ENCODE peak calls at places on chromosome 16, in nine cellular contexts. One of them, this sample, is unnamed.
A peak's percentile ranks its signal among the peaks of the same experiment; 100 is the strongest.

GRCh38 chr16:64428463-64428862 is 693.4 kb downstream of the CDH11 start:
- DNase-seq in choroid plexus epithelial cell: peak; percentile 92
- DNase-seq in PC-3: peak; percentile 75
- DNase-seq in dorsolateral prefrontal cortex: no peak
- DNase-seq in lung: no peak
- DNase-seq in fibroblast of mammary gland: peak; percentile 80
- DNase-seq in IMR-90: peak; percentile 81
- DNase-seq in OCI-LY7: peak; percentile 42
- DNase-seq in lower leg skin: no peak
- DNase-seq in this sample: no peak

GRCh38 chr16:7420843-7421242 is 88.2 kb downstream of the RBFOX1 start:
- DNase-seq in choroid plexus epithelial cell: no peak
- DNase-seq in IMR-90: no peak
- DNase-seq in dorsolateral prefrontal cortex: no peak
- DNase-seq in lung: no peak
- DNase-seq in PC-3: no peak
- DNase-seq in OCI-LY7: no peak
- DNase-seq in fibroblast of mammary gland: no peak
- DNase-seq in lower leg skin: no peak
- DNase-seq in this sample: no peak

GRCh38 chr16:60151987-60152386 is 1417.9 kb upstream of the GOT2 start:
- DNase-seq in lung: no peak
- DNase-seq in fibroblast of mammary gland: no peak
- DNase-seq in choroid plexus epithelial cell: no peak
- DNase-seq in IMR-90: no peak
- DNase-seq in dorsolateral prefrontal cortex: no peak
- DNase-seq in lower leg skin: no peak
- DNase-seq in PC-3: peak; percentile 6
- DNase-seq in OCI-LY7: no peak
- DNase-seq in this sample: no peak

GRCh38 chr16:2500937-2501750 is 12.6 kb upstream of the ATP6V0C start:
- DNase-seq in lung: peak; percentile 83
- DNase-seq in dorsolateral prefrontal cortex: peak; percentile 84
- DNase-seq in IMR-90: peak; percentile 69
- DNase-seq in choroid plexus epithelial cell: peak; percentile 88
- DNase-seq in OCI-LY7: peak; percentile 83
- DNase-seq in PC-3: peak; percentile 59
- DNase-seq in lower leg skin: peak; percentile 97
- DNase-seq in fibroblast of mammary gland: peak; percentile 67
- DNase-seq in this sample: peak; percentile 95

GRCh38 chr16:22229881-22230280 is 23.8 kb downstream of the EEF2K start:
- DNase-seq in lung: no peak
- DNase-seq in PC-3: no peak
- DNase-seq in IMR-90: no peak
- DNase-seq in dorsolateral prefrontal cortex: no peak
- DNase-seq in choroid plexus epithelial cell: no peak
- DNase-seq in fibroblast of mammary gland: no peak
- DNase-seq in OCI-LY7: no peak
- DNase-seq in lower leg skin: no peak
- DNase-seq in this sample: no peak

GRCh38 chr16:9943121-9943520 is 239.1 kb downstream of the GRIN2A start:
- DNase-seq in PC-3: no peak
- DNase-seq in lower leg skin: no peak
- DNase-seq in choroid plexus epithelial cell: no peak
- DNase-seq in OCI-LY7: no peak
- DNase-seq in IMR-90: no peak
- DNase-seq in dorsolateral prefrontal cortex: peak; percentile 21
- DNase-seq in lung: no peak
- DNase-seq in fibroblast of mammary gland: no peak
- DNase-seq in this sample: no peak

GRCh38 chr16:27317320-27317719 is 3.5 kb downstream of the IL4R start:
- DNase-seq in lower leg skin: peak; percentile 85
- DNase-seq in dorsolateral prefrontal cortex: no peak
- DNase-seq in IMR-90: no peak
- DNase-seq in OCI-LY7: no peak
- DNase-seq in choroid plexus epithelial cell: no peak
- DNase-seq in PC-3: no peak
- DNase-seq in lung: no peak
- DNase-seq in fibroblast of mammary gland: no peak
- DNase-seq in this sample: no peak

GRCh38 chr16:54654429-54654828 is 276.2 kb upstream of the IRX5 start:
- DNase-seq in lung: no peak
- DNase-seq in OCI-LY7: no peak
- DNase-seq in PC-3: no peak
- DNase-seq in IMR-90: no peak
- DNase-seq in lower leg skin: no peak
- DNase-seq in dorsolateral prefrontal cortex: no peak
- DNase-seq in choroid plexus epithelial cell: no peak
- DNase-seq in fibroblast of mammary gland: no peak
- DNase-seq in this sample: no peak

GRCh38 chr16:14301150-14302030 is 230.3 kb downstream of the MRTFB start:
- DNase-seq in fibroblast of mammary gland: no peak
- DNase-seq in dorsolateral prefrontal cortex: peak; percentile 35
- DNase-seq in choroid plexus epithelial cell: peak; percentile 11
- DNase-seq in OCI-LY7: no peak
- DNase-seq in PC-3: peak; percentile 18
- DNase-seq in lung: no peak
- DNase-seq in lower leg skin: no peak
- DNase-seq in IMR-90: no peak
- DNase-seq in this sample: no peak

GRCh38 chr16:58264961-58265479 is 29.8 kb downstream of the PRSS54 start:
- DNase-seq in IMR-90: peak; percentile 84
- DNase-seq in lower leg skin: no peak
- DNase-seq in dorsolateral prefrontal cortex: no peak
- DNase-seq in lung: no peak
- DNase-seq in OCI-LY7: no peak
- DNase-seq in choroid plexus epithelial cell: peak; percentile 81
- DNase-seq in fibroblast of mammary gland: peak; percentile 74
- DNase-seq in PC-3: peak; percentile 74
- DNase-seq in this sample: no peak

GRCh38 chr16:89401205-89401604 is 89.2 kb downstream of the ANKRD11 start:
- DNase-seq in choroid plexus epithelial cell: no peak
- DNase-seq in lower leg skin: no peak
- DNase-seq in lung: no peak
- DNase-seq in dorsolateral prefrontal cortex: no peak
- DNase-seq in PC-3: no peak
- DNase-seq in OCI-LY7: no peak
- DNase-seq in fibroblast of mammary gland: no peak
- DNase-seq in IMR-90: no peak
- DNase-seq in this sample: no peak

GRCh38 chr16:46859719-46860152 is 24.4 kb upstream of the GPT2 start:
- DNase-seq in dorsolateral prefrontal cortex: no peak
- DNase-seq in lower leg skin: no peak
- DNase-seq in fibroblast of mammary gland: peak; percentile 94
- DNase-seq in IMR-90: peak; percentile 91
- DNase-seq in PC-3: peak; percentile 88
- DNase-seq in lung: no peak
- DNase-seq in OCI-LY7: no peak
- DNase-seq in choroid plexus epithelial cell: peak; percentile 76
- DNase-seq in this sample: no peak

GRCh38 chr16:35295856-35296255 is 1836.4 kb downstream of the TP53TG3F start:
- DNase-seq in PC-3: no peak
- DNase-seq in lung: no peak
- DNase-seq in fibroblast of mammary gland: no peak
- DNase-seq in IMR-90: no peak
- DNase-seq in dorsolateral prefrontal cortex: no peak
- DNase-seq in choroid plexus epithelial cell: no peak
- DNase-seq in OCI-LY7: no peak
- DNase-seq in lower leg skin: peak; percentile 48
- DNase-seq in this sample: peak; percentile 36

GRCh38 chr16:17346774-17347569 is 123.8 kb downstream of the XYLT1 start:
- DNase-seq in PC-3: no peak
- DNase-seq in choroid plexus epithelial cell: no peak
- DNase-seq in lower leg skin: no peak
- DNase-seq in lung: no peak
- DNase-seq in fibroblast of mammary gland: no peak
- DNase-seq in IMR-90: no peak
- DNase-seq in OCI-LY7: peak; percentile 43
- DNase-seq in dorsolateral prefrontal cortex: no peak
- DNase-seq in this sample: no peak

DNA sequence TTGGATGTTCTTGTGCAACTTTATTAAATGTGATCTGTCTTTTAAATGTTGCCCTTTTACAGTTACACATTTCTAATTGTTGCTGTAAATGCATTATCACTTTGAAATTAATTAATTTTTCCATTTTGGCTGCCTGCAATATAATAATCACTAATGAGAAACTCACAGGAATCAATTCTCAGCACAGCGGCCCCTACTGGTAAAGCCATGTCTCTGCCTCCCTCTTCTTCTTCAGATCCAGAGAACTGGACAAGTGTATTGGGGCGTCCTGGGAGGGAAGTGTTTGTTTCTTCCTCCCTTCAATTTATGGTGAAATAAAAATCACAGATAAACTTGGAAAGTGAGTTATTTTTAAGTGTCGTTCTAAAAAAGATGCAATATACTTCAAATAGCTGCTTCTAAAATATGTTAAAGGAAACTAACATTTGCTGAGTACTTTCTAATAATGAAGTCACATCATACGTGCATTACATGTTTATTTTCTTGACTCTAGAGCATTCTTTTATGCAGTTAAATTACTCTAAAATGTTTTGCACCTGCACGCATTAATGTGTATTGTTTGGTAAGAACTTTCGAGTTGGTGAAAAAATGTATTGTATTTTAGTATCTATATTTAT is 338.0 kb downstream of the WWOX start:
- DNase-seq in choroid plexus epithelial cell: peak; percentile 32
- DNase-seq in lung: no peak
- DNase-seq in fibroblast of mammary gland: peak; percentile 18
- DNase-seq in dorsolateral prefrontal cortex: peak; percentile 10
- DNase-seq in IMR-90: peak; percentile 1
- DNase-seq in lower leg skin: no peak
- DNase-seq in PC-3: peak; percentile 36
- DNase-seq in OCI-LY7: peak; percentile 38
- DNase-seq in this sample: no peak
- TF ChIP-seq CTCF in choroid plexus epithelial cell: peak; percentile 77
- TF ChIP-seq CTCF in lung: peak; percentile 26
- TF ChIP-seq CTCF in fibroblast of mammary gland: peak; percentile 75
- TF ChIP-seq CTCF in dorsolateral prefrontal cortex: peak; percentile 73
- TF ChIP-seq CTCF in IMR-90: peak; percentile 46
- TF ChIP-seq CTCF in lower leg skin: no peak
- TF ChIP-seq CTCF in PC-3: peak; percentile 79
- TF ChIP-seq CTCF in OCI-LY7: peak; percentile 98
- TF ChIP-seq CTCF in this sample: peak; percentile 85

DNA sequence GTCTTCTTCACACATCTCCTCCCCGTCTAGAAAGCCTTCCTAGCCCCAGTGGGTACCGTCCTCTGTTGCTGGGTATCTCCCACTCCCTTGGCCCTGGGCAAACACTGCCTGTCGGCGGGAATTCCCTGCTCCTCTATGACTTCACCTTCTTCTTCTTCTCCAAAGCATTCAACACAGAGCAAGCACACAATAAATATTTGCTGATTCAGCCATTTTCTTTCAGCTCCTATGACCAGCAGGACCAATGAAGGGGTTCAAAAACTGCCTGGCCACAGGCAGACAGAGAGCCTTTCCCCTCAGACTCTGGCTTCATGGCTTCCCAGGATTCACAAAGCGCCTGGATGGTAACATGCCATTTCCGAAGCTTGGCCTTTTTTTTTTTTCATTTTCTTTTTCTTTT is 53.2 kb upstream of the ADCY9 start:
- DNase-seq in choroid plexus epithelial cell: no peak
- DNase-seq in lower leg skin: no peak
- DNase-seq in lung: no peak
- DNase-seq in dorsolateral prefrontal cortex: no peak
- DNase-seq in OCI-LY7: no peak
- DNase-seq in PC-3: no peak
- DNase-seq in IMR-90: no peak
- DNase-seq in fibroblast of mammary gland: no peak
- DNase-seq in this sample: no peak
- TF ChIP-seq CTCF in choroid plexus epithelial cell: no peak
- TF ChIP-seq CTCF in lower leg skin: no peak
- TF ChIP-seq CTCF in lung: no peak
- TF ChIP-seq CTCF in dorsolateral prefrontal cortex: no peak
- TF ChIP-seq CTCF in OCI-LY7: no peak
- TF ChIP-seq CTCF in PC-3: no peak
- TF ChIP-seq CTCF in IMR-90: no peak
- TF ChIP-seq CTCF in fibroblast of mammary gland: no peak
- TF ChIP-seq CTCF in this sample: no peak

DNA sequence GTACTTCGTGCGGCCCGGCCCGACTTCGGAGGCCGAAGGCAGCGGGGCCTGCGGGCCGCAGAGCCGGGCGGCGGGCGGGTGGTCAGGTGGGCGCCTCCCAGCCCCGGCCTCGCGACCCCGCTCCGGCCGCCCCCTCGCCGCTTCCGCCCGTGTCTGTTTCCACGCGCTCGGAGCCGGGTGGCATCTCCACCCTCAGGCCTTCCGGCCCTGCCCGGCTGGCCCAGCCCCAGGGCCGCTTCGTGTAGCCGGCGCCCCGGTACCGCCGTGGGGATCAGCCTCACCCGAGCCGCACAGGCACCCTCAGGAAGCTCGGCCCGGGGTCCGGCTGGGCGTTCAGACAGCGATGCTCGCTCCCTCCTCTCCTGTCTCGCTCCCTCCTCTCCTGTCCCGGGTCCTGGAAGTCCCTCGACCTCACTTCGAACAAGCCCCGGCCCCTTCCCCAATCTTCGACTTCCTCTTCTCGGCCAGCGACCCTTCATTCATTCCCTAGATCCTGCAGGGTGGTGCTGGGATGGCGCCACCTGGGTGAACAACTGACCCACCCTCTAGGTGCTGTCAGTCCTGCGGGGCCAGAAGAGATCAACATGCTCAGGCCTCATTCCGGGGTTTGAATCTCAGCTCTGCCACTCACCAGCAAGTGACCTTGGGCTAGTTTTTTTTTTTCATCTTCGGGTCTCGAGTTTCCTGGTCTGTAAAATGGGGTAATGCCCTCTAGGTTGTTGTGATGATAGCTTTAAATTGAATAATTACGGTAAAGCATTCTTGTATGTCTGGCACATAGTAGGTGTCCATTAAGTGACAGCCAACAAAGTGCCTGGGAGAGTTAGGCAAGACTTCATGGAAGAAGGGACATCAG is 611 bp downstream of the VPS4A start:
- DNase-seq in IMR-90: no peak
- DNase-seq in lower leg skin: peak; percentile 87
- DNase-seq in choroid plexus epithelial cell: peak; percentile 27
- DNase-seq in OCI-LY7: peak; percentile 67
- DNase-seq in lung: no peak
- DNase-seq in fibroblast of mammary gland: no peak
- DNase-seq in dorsolateral prefrontal cortex: no peak
- DNase-seq in PC-3: peak; percentile 26
- DNase-seq in this sample: no peak
- TF ChIP-seq CTCF in IMR-90: peak; percentile 3
- TF ChIP-seq CTCF in lower leg skin: no peak
- TF ChIP-seq CTCF in choroid plexus epithelial cell: peak; percentile 28
- TF ChIP-seq CTCF in OCI-LY7: peak; percentile 66
- TF ChIP-seq CTCF in lung: no peak
- TF ChIP-seq CTCF in fibroblast of mammary gland: peak; percentile 0
- TF ChIP-seq CTCF in dorsolateral prefrontal cortex: no peak
- TF ChIP-seq CTCF in PC-3: peak; percentile 35
- TF ChIP-seq CTCF in this sample: no peak

DNA sequence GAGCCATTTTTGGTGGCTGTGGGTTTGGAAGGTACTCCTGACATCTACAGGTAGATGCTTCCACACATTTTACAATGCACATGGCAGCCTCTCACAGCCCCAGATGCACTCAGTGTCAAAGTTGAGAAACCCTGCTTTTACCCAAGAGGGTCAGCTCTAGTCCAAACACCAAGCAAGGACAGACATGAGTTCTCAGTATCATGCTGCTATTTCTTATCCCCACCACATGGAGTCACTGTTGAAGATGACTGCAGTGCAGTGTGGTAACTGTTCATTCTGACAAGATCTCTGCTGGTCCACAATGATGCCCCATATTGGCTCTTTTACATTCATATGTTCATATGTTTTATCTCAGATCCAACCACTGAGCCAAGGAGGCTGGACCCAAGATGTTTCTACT is 50.5 kb upstream of the SALL1 start:
- DNase-seq in dorsolateral prefrontal cortex: no peak
- DNase-seq in choroid plexus epithelial cell: peak; percentile 3
- DNase-seq in OCI-LY7: no peak
- DNase-seq in fibroblast of mammary gland: no peak
- DNase-seq in lower leg skin: no peak
- DNase-seq in IMR-90: no peak
- DNase-seq in lung: no peak
- DNase-seq in PC-3: no peak
- DNase-seq in this sample: no peak
- TF ChIP-seq CTCF in dorsolateral prefrontal cortex: no peak
- TF ChIP-seq CTCF in choroid plexus epithelial cell: no peak
- TF ChIP-seq CTCF in OCI-LY7: peak; percentile 42
- TF ChIP-seq CTCF in fibroblast of mammary gland: peak; percentile 29
- TF ChIP-seq CTCF in lower leg skin: no peak
- TF ChIP-seq CTCF in IMR-90: peak; percentile 2
- TF ChIP-seq CTCF in lung: no peak
- TF ChIP-seq CTCF in PC-3: no peak
- TF ChIP-seq CTCF in this sample: no peak